ENCODE peak calls at places on chromosome 7, in six cellular contexts. P is AG10803, V is spleen, I is GM23338, H is cardiac muscle cell, E is uterus. U is an unnamed sample.

GRCh38 chr7:42222119-42222518 is 14.9 kb downstream of the GLI3 start:
- DNase-seq in P (no peak), I (peak), V (no peak), H (peak), E (no peak), U (no peak)

GRCh38 chr7:6619961-6620360 is 4.6 kb downstream of the ZNF853 start:
- DNase-seq in P (no peak), E (no peak), I (no peak), V (no peak), H (no peak), U (no peak)

GRCh38 chr7:34622771-34623250 is 35.2 kb upstream of the NPSR1 start:
- DNase-seq in V (no peak), P (no peak), E (no peak), I (no peak), H (no peak), U (no peak)

GRCh38 chr7:99002146-99002826 is 124.0 kb downstream of the TRRAP start:
- DNase-seq in E (no peak), I (no peak), H (no peak), V (no peak), P (no peak), U (no peak)

GRCh38 chr7:5637415-5637814 is 144.0 kb downstream of the RNF216 start:
- DNase-seq in H (no peak), V (peak), E (no peak), I (no peak), P (no peak), U (no peak)

GRCh38 chr7:28955356-28955722 is 2.8 kb downstream of the TRIL start:
- DNase-seq in I (peak), H (no peak), E (no peak), P (no peak), V (no peak), U (no peak)

GRCh38 chr7:87589631-87590030 is 11.1 kb downstream of the ABCB1 start:
- DNase-seq in H (no peak), I (no peak), P (no peak), E (no peak), V (no peak), U (no peak)

GRCh38 chr7:131190581-131190980 is 137.1 kb upstream of the MKLN1 start:
- DNase-seq in I (no peak), P (no peak), H (no peak), E (no peak), V (no peak), U (no peak)

GRCh38 chr7:156667110-156667436 is 26.5 kb downstream of the RNF32 start:
- DNase-seq in P (no peak), E (no peak), V (no peak), I (no peak), H (no peak), U (no peak)

GRCh38 chr7:32761451-32762320 is 129.9 kb downstream of the KBTBD2 start:
- DNase-seq in E (no peak), P (no peak), V (peak), H (no peak), I (peak), U (no peak)

GRCh38 chr7:129782257-129783096 is 170.3 kb downstream of the UBE2H start:
- DNase-seq in V (peak), P (peak), I (no peak), H (no peak), E (no peak), U (no peak)

GRCh38 chr7:78301361-78301760 is 502.8 kb downstream of the PHTF2 start:
- DNase-seq in I (no peak), P (peak), H (peak), V (no peak), E (no peak), U (peak)

GRCh38 chr7:155452505-155453295 is 5.2 kb upstream of the EN2 start:
- DNase-seq in P (no peak), H (no peak), E (no peak), V (no peak), I (no peak), U (no peak)

GRCh38 chr7:82593780-82594179 is 150.2 kb upstream of the CACNA2D1 start:
- DNase-seq in I (no peak), E (no peak), V (no peak), H (no peak), P (no peak), U (no peak)

GRCh38 chr7:101563198-101563901 is 65.7 kb downstream of the MYL10 start:
- DNase-seq in E (no peak), P (no peak), V (no peak), H (no peak), I (peak), U (no peak)

GRCh38 chr7:96621932-96622331 is 87.7 kb downstream of the SEM1 start:
- DNase-seq in E (no peak), I (no peak), H (no peak), P (no peak), V (no peak), U (no peak)

GRCh38 chr7:117640465-117640864 is 160.6 kb downstream of the CFTR start:
- DNase-seq in V (no peak), I (no peak), P (no peak), E (no peak), H (no peak), U (no peak)

GRCh38 chr7:21504021-21504420 is 38.8 kb upstream of the DNAH11 start:
- DNase-seq in P (no peak), V (no peak), I (peak), E (no peak), H (no peak), U (no peak)

GRCh38 chr7:94471604-94472003 is 38.0 kb upstream of the CASD1 start:
- DNase-seq in P (no peak), V (no peak), I (no peak), H (no peak), E (no peak), U (no peak)

GRCh38 chr7:37180828-37181549 is 267.7 kb downstream of the ELMO1 start:
- DNase-seq in V (no peak), P (no peak), E (no peak), H (no peak), I (no peak), U (no peak)

GRCh38 chr7:101882595-101883564 is 65.5 kb downstream of the CUX1 start:
- DNase-seq in H (peak), E (peak), P (peak), I (peak), V (no peak), U (peak)

GRCh38 chr7:5892498-5892897 is 6.0 kb upstream of the CCZ1 start:
- DNase-seq in V (no peak), P (no peak), H (no peak), E (no peak), I (no peak), U (no peak)

GRCh38 chr7:135620980-135621850 is 41.1 kb upstream of the STMP1 start:
- DNase-seq in P (peak), V (no peak), E (no peak), I (peak), H (peak), U (peak)

GRCh38 chr7:5792792-5793191 is 11.3 kb upstream of the RNF216 start:
- DNase-seq in E (no peak), P (no peak), I (no peak), H (no peak), V (no peak), U (no peak)

GRCh38 chr7:26192485-26193087 is 8.0 kb downstream of the HNRNPA2B1 start:
- DNase-seq in P (no peak), H (no peak), V (no peak), E (no peak), I (no peak), U (no peak)

GRCh38 chr7:36487756-36488336 is 98.2 kb downstream of the ANLN start:
- DNase-seq in I (peak), E (no peak), V (no peak), H (peak), P (peak), U (peak)

GRCh38 chr7:47361746-47362215 is 220.1 kb downstream of the TNS3 start:
- DNase-seq in E (peak), I (no peak), H (no peak), P (peak), V (peak), U (peak)

GRCh38 chr7:150570712-150571465 is 3.7 kb downstream of the GIMAP4 start:
- DNase-seq in P (no peak), E (no peak), I (no peak), H (no peak), V (no peak), U (no peak)

GRCh38 chr7:31061185-31061584 is 9.1 kb downstream of the ADCYAP1R1 start:
- DNase-seq in E (no peak), V (no peak), P (no peak), H (no peak), I (peak), U (no peak)

DNA sequence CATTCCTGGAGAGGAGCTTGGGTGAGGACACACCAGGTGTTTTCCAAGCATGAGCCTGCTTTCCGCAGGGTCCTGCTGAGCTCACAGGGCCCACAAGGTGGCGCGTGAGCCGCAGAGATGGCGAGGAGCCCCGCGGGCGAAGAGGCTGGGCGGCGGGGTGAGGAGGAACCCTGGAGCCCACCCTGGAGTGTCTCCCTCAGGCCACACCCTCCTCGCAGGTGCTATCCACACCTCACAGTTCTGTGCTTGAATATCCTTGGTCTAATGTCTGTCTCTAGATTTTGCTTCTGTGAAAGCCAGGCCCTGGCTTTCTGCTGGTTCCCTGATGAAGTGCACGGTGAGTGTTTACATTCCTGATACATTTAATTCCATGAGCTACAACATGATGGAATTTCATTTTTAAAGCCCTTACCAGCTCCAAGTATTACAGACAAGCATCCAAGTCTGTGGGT is 433.6 kb downstream of the ACTR3B start:
- DNase-seq in H (peak), V (no peak), I (peak), P (no peak), E (peak), U (no peak)
- TF ChIP-seq CTCF in H (no peak), V (no peak), I (peak), P (no peak), E (peak), U (peak)

GRCh38 chr7:665251-665650 is 61.2 kb upstream of the DNAAF5 start:
- DNase-seq in I (no peak), V (no peak), E (peak), H (no peak), P (peak), U (peak)
- H3K4me3 ChIP-seq in I (no peak), V (no peak), E (peak), H (no peak), P (no peak), U (no peak)

DNA sequence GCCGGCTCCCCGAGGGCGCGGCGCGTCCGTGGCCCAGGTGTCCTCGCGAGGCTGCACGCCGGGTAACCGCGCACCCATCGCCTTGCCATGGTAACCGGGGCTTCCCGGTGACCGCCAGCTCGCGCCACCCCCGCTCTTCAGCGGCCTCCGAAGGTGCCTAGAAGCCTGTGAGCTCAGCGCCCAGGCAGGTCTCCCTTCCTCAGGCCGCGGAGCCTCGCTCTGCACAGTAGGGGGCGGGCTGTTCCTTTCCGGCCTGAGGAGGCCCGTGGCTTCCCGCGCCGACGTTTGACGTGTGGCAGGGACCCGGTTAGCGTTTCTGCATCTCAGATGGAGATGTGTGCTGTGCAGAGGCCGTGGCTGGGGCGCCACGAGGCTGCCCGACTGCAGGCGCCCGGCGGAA is 117.1 kb downstream of the DYNC2I1 start:
- DNase-seq in P (no peak), H (peak), I (peak), V (no peak), E (no peak), U (no peak)
- TF ChIP-seq CTCF in P (no peak), H (peak), I (peak), V (no peak), E (no peak), U (no peak)

GRCh38 chr7:11192506-11192905 is 218.8 kb downstream of the PHF14 start:
- DNase-seq in V (no peak), P (peak), H (no peak), I (no peak), E (no peak), U (no peak)
- H3K4me3 ChIP-seq in V (no peak), P (peak), H (no peak), I (peak), E (peak), U (no peak)

DNA sequence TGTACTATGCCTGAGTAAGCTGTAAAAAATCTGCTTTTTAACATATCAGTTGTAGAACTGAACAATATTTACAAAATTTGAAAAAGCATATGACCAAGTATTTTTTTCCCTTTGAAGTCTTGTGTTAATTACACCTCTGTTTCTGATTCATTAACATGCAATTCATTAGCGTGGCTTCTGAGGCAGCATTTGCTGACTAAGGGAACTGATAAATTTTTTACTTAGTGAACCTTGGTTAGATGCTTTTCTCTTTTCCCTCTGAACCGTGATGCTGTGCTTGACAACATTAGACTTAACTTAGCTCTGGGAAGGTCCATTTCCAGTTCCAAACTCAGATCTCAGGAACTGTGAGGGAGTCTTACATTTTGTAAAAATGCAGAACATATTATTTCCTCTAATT is 28.1 kb downstream of the TWIST1 start:
- DNase-seq in P (no peak), V (no peak), E (no peak), I (no peak), H (no peak), U (no peak)
- TF ChIP-seq CTCF in P (no peak), V (no peak), E (no peak), I (no peak), H (no peak), U (no peak)